ENCODE peak calls at places on chromosome 15, in ten cellular contexts. J is CD8-positive, alpha-beta memory T cell; N is GM04504; G is anterior cingulate cortex; L is NCI-H2171 treated with DMSO at 0.1 percent for 48 hours; H is non-pigmented ciliary epithelial cell; P is WTC11; F is RWPE1; Z is activated T-cell treated with anti-CD3 and anti-CD28 coated beads, Interleukin-2, amount 50 U/mL, for 4 hours; B is kidney epithelial cell. A is an unnamed sample.
A peak's percentile ranks its signal among the peaks of the same experiment; 100 is the strongest.

GRCh38 chr15:62426387-62426956 is 261.4 kb upstream of the C2CD4B start:
- DNase-seq in G (no peak), L (no peak), F (no peak), B (no peak), J (no peak), N (no peak), H (no peak), Z (no peak), P (no peak), A (no peak)

GRCh38 chr15:34216527-34217270 is 6.8 kb upstream of the KATNBL1 start:
- DNase-seq in Z (no peak), N (no peak), H (no peak), L (no peak), B (no peak), G (no peak), P (no peak), F (no peak), J (no peak), A (no peak)

GRCh38 chr15:47293763-47294162 is 423.5 kb upstream of the SEMA6D start:
- DNase-seq in L (no peak), N (peak; percentile 73), B (no peak), F (no peak), G (no peak), H (peak; percentile 53), Z (no peak), P (no peak), J (no peak), A (peak; percentile 4)

GRCh38 chr15:40793216-40793989 is 13.5 kb upstream of the ZFYVE19 start:
- DNase-seq in H (peak; percentile 92), G (no peak), F (peak; percentile 72), P (no peak), L (no peak), N (peak; percentile 80), J (no peak), Z (no peak), B (peak; percentile 86), A (peak; percentile 78)

GRCh38 chr15:66733976-66734375 is 31.9 kb downstream of the SMAD6 start:
- DNase-seq in H (no peak), Z (no peak), J (no peak), L (no peak), F (no peak), G (peak; percentile 26), B (no peak), N (no peak), P (no peak), A (no peak)

GRCh38 chr15:92753591-92753990 is 98.0 kb upstream of the FAM174B start:
- DNase-seq in Z (no peak), G (no peak), F (no peak), B (no peak), H (no peak), J (no peak), N (no peak), P (no peak), L (no peak), A (no peak)

GRCh38 chr15:74445816-74446763 is 12.3 kb upstream of the SEMA7A start:
- DNase-seq in L (no peak), H (no peak), N (no peak), P (no peak), G (no peak), B (no peak), J (no peak), Z (no peak), F (no peak), A (no peak)

GRCh38 chr15:52493968-52494367 is 34.7 kb downstream of the MYO5A start:
- DNase-seq in J (no peak), F (peak; percentile 33), G (no peak), Z (no peak), L (no peak), N (no peak), B (no peak), P (no peak), H (no peak), A (peak; percentile 14)

GRCh38 chr15:61660579-61660978 is 399.7 kb downstream of the VPS13C start:
- DNase-seq in P (no peak), B (no peak), L (no peak), G (no peak), F (no peak), N (peak; percentile 85), Z (no peak), H (no peak), J (no peak), A (peak; percentile 2)

GRCh38 chr15:58951388-58952060 is 18.0 kb upstream of the SLTM start:
- DNase-seq in Z (no peak), B (no peak), L (no peak), F (peak; percentile 70), G (no peak), P (no peak), N (no peak), H (no peak), J (no peak), A (no peak)

GRCh38 chr15:97747342-97747741 is 213.2 kb upstream of the ARRDC4 start:
- DNase-seq in B (no peak), F (peak; percentile 22), G (no peak), N (no peak), Z (no peak), H (no peak), L (no peak), J (no peak), P (no peak), A (no peak)

GRCh38 chr15:79057050-79057449 is 33.5 kb downstream of the RASGRF1 start:
- DNase-seq in N (no peak), G (no peak), H (no peak), L (no peak), F (no peak), Z (no peak), J (no peak), P (no peak), B (no peak), A (no peak)

GRCh38 chr15:42324308-42324707 is 35.0 kb upstream of the CAPN3 start:
- DNase-seq in L (no peak), H (peak; percentile 10), N (no peak), B (no peak), P (no peak), F (no peak), G (no peak), J (no peak), Z (no peak), A (no peak)

GRCh38 chr15:50119063-50119700 is at the start of gene ATP8B4:
- DNase-seq in P (no peak), J (no peak), Z (no peak), G (no peak), H (no peak), L (no peak), B (no peak), N (no peak), F (no peak), A (no peak)

GRCh38 chr15:77421370-77421700 is 647 bp downstream of the HMG20A start:
- DNase-seq in P (no peak), J (no peak), N (no peak), B (no peak), L (no peak), F (peak; percentile 18), Z (no peak), H (no peak), G (no peak), A (no peak)

GRCh38 chr15:25830844-25831443 is 32.2 kb downstream of the ATP10A start:
- DNase-seq in J (no peak), Z (no peak), N (peak; percentile 99), H (peak; percentile 41), G (no peak), B (peak; percentile 81), L (no peak), F (peak; percentile 31), P (no peak), A (no peak)

GRCh38 chr15:88990185-88990679 is 77.1 kb upstream of the MFGE8 start:
- DNase-seq in F (no peak), J (no peak), G (no peak), L (no peak), Z (no peak), H (no peak), N (no peak), B (no peak), P (no peak), A (no peak)

GRCh38 chr15:77139312-77139711 is 68.4 kb upstream of the TSPAN3 start:
- DNase-seq in N (no peak), J (no peak), H (no peak), B (no peak), P (no peak), G (no peak), F (no peak), L (no peak), Z (no peak), A (no peak)

GRCh38 chr15:64156652-64157331 is 5.3 kb downstream of the SNX22 start:
- DNase-seq in Z (no peak), H (no peak), B (no peak), J (no peak), N (no peak), F (no peak), L (no peak), P (no peak), G (no peak), A (no peak)

GRCh38 chr15:36609793-36610192 is 30.4 kb downstream of the CDIN1 start:
- DNase-seq in P (no peak), N (no peak), L (no peak), H (no peak), F (no peak), J (no peak), Z (no peak), G (no peak), B (no peak), A (no peak)

GRCh38 chr15:74843891-74844299 is 939 bp upstream of the ULK3 start:
- DNase-seq in F (no peak), H (no peak), L (no peak), G (no peak), N (no peak), P (no peak), Z (no peak), J (no peak), B (no peak), A (no peak)

GRCh38 chr15:62549345-62549970 is 384.4 kb upstream of the C2CD4B start:
- DNase-seq in H (no peak), B (no peak), P (peak; percentile 54), L (peak; percentile 65), F (peak; percentile 48), Z (no peak), N (no peak), G (no peak), J (no peak), A (peak; percentile 30)

GRCh38 chr15:61530769-61531168 is 301.7 kb upstream of the RORA start:
- DNase-seq in Z (no peak), F (no peak), G (no peak), H (no peak), L (no peak), N (no peak), P (peak; percentile 35), J (no peak), B (no peak), A (no peak)

GRCh38 chr15:44550256-44550655 is 13.3 kb downstream of the EIF3J start:
- DNase-seq in H (no peak), L (peak; percentile 53), G (no peak), J (no peak), F (no peak), Z (no peak), N (no peak), B (no peak), P (no peak), A (no peak)

GRCh38 chr15:63371297-63371918 is 10.2 kb downstream of the CA12 start:
- DNase-seq in H (no peak), B (no peak), L (no peak), G (no peak), N (peak; percentile 66), F (no peak), J (no peak), P (no peak), Z (no peak), A (no peak)

GRCh38 chr15:71424765-71425164 is 309.5 kb downstream of the THSD4 start:
- DNase-seq in L (no peak), H (no peak), F (no peak), Z (no peak), B (no peak), P (no peak), G (no peak), N (no peak), J (no peak), A (no peak)

GRCh38 chr15:62790531-62790930 is 252.0 kb upstream of the TPM1 start:
- DNase-seq in H (no peak), Z (no peak), P (no peak), L (no peak), B (no peak), N (no peak), F (no peak), J (no peak), G (no peak), A (no peak)

GRCh38 chr15:92808611-92809063 is 91.5 kb upstream of the CHD2 start:
- DNase-seq in P (no peak), N (no peak), H (no peak), L (no peak), G (no peak), B (no peak), J (no peak), F (no peak), Z (no peak), A (no peak)

A was measured in HS-27A.